ENCODE peak calls at places on chromosomes 11 and 22, in seven cellular contexts. H, Q, T, K, G, R and E are unnamed samples.

GRCh38 chr11:116600930-116601329 is 171.9 kb downstream of the BUD13 start:
- DNase-seq in H (no peak), Q (no peak), T (no peak), K (no peak), G (no peak), R (no peak), E (no peak)

GRCh38 chr11:111541209-111542061 is 915 bp downstream of the LAYN start:
- DNase-seq in H (peak; percentile 20), Q (no peak), T (no peak), K (no peak), G (no peak), R (peak; percentile 36), E (no peak)

GRCh38 chr22:41382098-41382578 is 396 bp downstream of the TEF start:
- DNase-seq in H (peak; percentile 68), Q (peak; percentile 39), T (no peak), K (no peak), G (peak; percentile 54), R (peak; percentile 81), E (peak; percentile 48)

GRCh38 chr11:103528596-103528995 is 419.4 kb downstream of the DYNC2H1 start:
- DNase-seq in H (no peak), Q (no peak), T (no peak), K (no peak), G (peak; percentile 38), R (no peak), E (no peak)

GRCh38 chr11:10522921-10523320 is 18.1 kb downstream of the RNF141 start:
- DNase-seq in H (no peak), Q (no peak), T (no peak), K (no peak), G (no peak), R (no peak), E (no peak)

GRCh38 chr11:1949302-1949701 is 2.2 kb downstream of the MRPL23 start:
- DNase-seq in H (no peak), Q (no peak), T (no peak), K (no peak), G (no peak), R (no peak), E (no peak)

GRCh38 chr11:110160016-110160415 is 66.8 kb downstream of the ZC3H12C start:
- DNase-seq in H (no peak), Q (no peak), T (no peak), K (no peak), G (no peak), R (no peak), E (no peak)

GRCh38 chr11:134668796-134669195 is 256.8 kb upstream of the B3GAT1 start:
- DNase-seq in H (no peak), Q (no peak), T (no peak), K (no peak), G (no peak), R (no peak), E (no peak)

GRCh38 chr22:38153821-38154562 is 27.6 kb downstream of the PLA2G6 start:
- DNase-seq in H (no peak), Q (no peak), T (no peak), K (no peak), G (no peak), R (no peak), E (no peak)

GRCh38 chr11:97201743-97202612 is 812.2 kb downstream of the JRKL start:
- DNase-seq in H (no peak), Q (no peak), T (no peak), K (no peak), G (no peak), R (no peak), E (no peak)

GRCh38 chr11:80432051-80432450 is 991.2 kb upstream of the TENM4 start:
- DNase-seq in H (no peak), Q (no peak), T (no peak), K (no peak), G (no peak), R (no peak), E (no peak)

GRCh38 chr11:115317428-115318185 is 186.6 kb downstream of the CADM1 start:
- DNase-seq in H (no peak), Q (no peak), T (peak; percentile 21), K (no peak), G (peak; percentile 80), R (no peak), E (no peak)

GRCh38 chr11:128624269-128625170 is 37.2 kb upstream of the ETS1 start:
- DNase-seq in H (peak; percentile 59), Q (peak; percentile 12), T (no peak), K (no peak), G (no peak), R (no peak), E (peak; percentile 73)

GRCh38 chr22:40137132-40137531 is 40.6 kb upstream of the TNRC6B start:
- DNase-seq in H (no peak), Q (no peak), T (no peak), K (no peak), G (no peak), R (no peak), E (no peak)

GRCh38 chr11:6900327-6900999 is 8.2 kb upstream of the OR2D2 start:
- DNase-seq in H (no peak), Q (no peak), T (no peak), K (no peak), G (no peak), R (no peak), E (no peak)

GRCh38 chr11:1403721-1404460 is 14.2 kb downstream of the BRSK2 start:
- DNase-seq in H (no peak), Q (no peak), T (no peak), K (no peak), G (no peak), R (no peak), E (no peak)

GRCh38 chr11:2374456-2375201 is 2.5 kb upstream of the CD81 start:
- DNase-seq in H (no peak), Q (no peak), T (no peak), K (peak; percentile 0), G (no peak), R (no peak), E (no peak)

GRCh38 chr11:96338910-96339703 is 3.9 kb downstream of the MAML2 start:
- DNase-seq in H (peak; percentile 59), Q (peak; percentile 60), T (no peak), K (no peak), G (no peak), R (peak; percentile 98), E (peak; percentile 28)

GRCh38 chr11:131499199-131499598 is 128.8 kb downstream of the NTM start:
- DNase-seq in H (no peak), Q (no peak), T (no peak), K (no peak), G (no peak), R (no peak), E (no peak)